ENCODE peak calls at places on chromosomes 6 and 20, in four cellular contexts. T, K, U and G are unnamed samples.

GRCh38 chr6:18101271-18101670 is 21.2 kb downstream of the NHLRC1 start:
- DNase-seq in T (peak; percentile 73), K (peak; percentile 17), U (no peak), G (no peak)

GRCh38 chr20:15597306-15597705 is 975.9 kb downstream of the KIF16B start:
- DNase-seq in T (no peak), K (no peak), U (no peak), G (no peak)

GRCh38 chr6:71393471-71393870 is 104.9 kb downstream of the OGFRL1 start:
- DNase-seq in T (peak; percentile 39), K (peak; percentile 43), U (no peak), G (no peak)

GRCh38 chr6:149897015-149897697 is 757 bp downstream of the RAET1E start:
- DNase-seq in T (peak; percentile 92), K (peak; percentile 97), U (peak; percentile 23), G (no peak)

GRCh38 chr6:81166770-81167169 is 585.7 kb downstream of the TENT5A start:
- DNase-seq in T (peak; percentile 28), K (peak; percentile 34), U (no peak), G (no peak)

GRCh38 chr20:22789661-22790060 is 205.3 kb upstream of the FOXA2 start:
- DNase-seq in T (no peak), K (no peak), U (no peak), G (no peak)

GRCh38 chr20:34888468-34888867 is 12.1 kb downstream of the ACSS2 start:
- DNase-seq in T (no peak), K (no peak), U (no peak), G (no peak)

GRCh38 chr20:38728911-38729642 is 4.8 kb downstream of the SLC32A1 start:
- DNase-seq in T (no peak), K (no peak), U (no peak), G (peak; percentile 80)

GRCh38 chr6:21208114-21208795 is 385.3 kb upstream of the SOX4 start:
- DNase-seq in T (no peak), K (no peak), U (no peak), G (no peak)

GRCh38 chr6:5997420-5998093 is 9.2 kb downstream of the NRN1 start:
- DNase-seq in T (no peak), K (no peak), U (no peak), G (peak; percentile 85)

GRCh38 chr6:3458706-3459421 is 2.0 kb upstream of the SLC22A23 start:
- DNase-seq in T (no peak), K (no peak), U (no peak), G (no peak)

GRCh38 chr6:122647765-122648164 is 37.6 kb downstream of the PKIB start:
- DNase-seq in T (no peak), K (no peak), U (no peak), G (no peak)

GRCh38 chr20:18856873-18857272 is 43.3 kb downstream of the SCP2D1 start:
- DNase-seq in T (no peak), K (no peak), U (no peak), G (peak; percentile 68)

GRCh38 chr20:51610111-51610510 is 67.6 kb upstream of the NFATC2 start:
- DNase-seq in T (no peak), K (no peak), U (no peak), G (no peak)

GRCh38 chr20:34643919-34644318 is 33.0 kb downstream of the PIGU start:
- DNase-seq in T (peak; percentile 91), K (peak; percentile 89), U (no peak), G (no peak)

GRCh38 chr6:166010585-166010984 is 157.1 kb downstream of the TBXT start:
- DNase-seq in T (no peak), K (no peak), U (no peak), G (no peak)

GRCh38 chr6:131290955-131291354 is 155.7 kb downstream of the AKAP7 start:
- DNase-seq in T (no peak), K (no peak), U (no peak), G (no peak)

GRCh38 chr20:58751956-58752355 is 59.4 kb downstream of the NPEPL1 start:
- DNase-seq in T (no peak), K (no peak), U (no peak), G (no peak)

GRCh38 chr6:168162366-168162765 is 83.4 kb upstream of the FRMD1 start:
- DNase-seq in T (no peak), K (no peak), U (no peak), G (no peak)

GRCh38 chr6:166127624-166128472 is 39.8 kb downstream of the TBXT start:
- DNase-seq in T (no peak), K (no peak), U (no peak), G (no peak)

GRCh38 chr6:20691185-20691584 is 156.9 kb downstream of the CDKAL1 start:
- DNase-seq in T (no peak), K (no peak), U (no peak), G (no peak)

GRCh38 chr6:6689413-6690143 is 101.1 kb downstream of the LY86 start:
- DNase-seq in T (peak; percentile 24), K (peak; percentile 67), U (no peak), G (no peak)

GRCh38 chr6:108186226-108186625 is 20.4 kb downstream of the NR2E1 start:
- DNase-seq in T (no peak), K (no peak), U (no peak), G (no peak)

GRCh38 chr6:67811239-67812037 is 823.6 kb upstream of the ADGRB3 start:
- DNase-seq in T (no peak), K (no peak), U (no peak), G (no peak)

GRCh38 chr20:41046716-41047115 is 18.1 kb downstream of the TOP1 start:
- DNase-seq in T (peak; percentile 63), K (peak; percentile 42), U (no peak), G (no peak)

GRCh38 chr20:49029203-49029602 is 16.9 kb upstream of the CSE1L start:
- DNase-seq in T (peak; percentile 38), K (no peak), U (no peak), G (no peak)

GRCh38 chr6:113011803-113012202 is 664.7 kb downstream of the RFPL4B start:
- DNase-seq in T (peak; percentile 61), K (peak; percentile 91), U (no peak), G (no peak)

GRCh38 chr20:59422911-59423520 is 122.6 kb downstream of the EDN3 start:
- DNase-seq in T (no peak), K (no peak), U (no peak), G (no peak)

GRCh38 chr20:45080867-45081616 is 19.9 kb downstream of the KCNS1 start:
- DNase-seq in T (peak; percentile 52), K (peak; percentile 56), U (peak; percentile 15), G (no peak)

GRCh38 chr6:167927246-167927645 is 70.2 kb upstream of the KIF25 start:
- DNase-seq in T (no peak), K (no peak), U (no peak), G (no peak)

GRCh38 chr6:19279137-19279747 is 557.9 kb upstream of the ID4 start:
- DNase-seq in T (no peak), K (peak; percentile 65), U (no peak), G (no peak)
- H3K4me2 ChIP-seq in T (no peak overlapping the region), K (no peak overlapping the region), U (no peak overlapping the region), G (no peak overlapping the region)

DNA sequence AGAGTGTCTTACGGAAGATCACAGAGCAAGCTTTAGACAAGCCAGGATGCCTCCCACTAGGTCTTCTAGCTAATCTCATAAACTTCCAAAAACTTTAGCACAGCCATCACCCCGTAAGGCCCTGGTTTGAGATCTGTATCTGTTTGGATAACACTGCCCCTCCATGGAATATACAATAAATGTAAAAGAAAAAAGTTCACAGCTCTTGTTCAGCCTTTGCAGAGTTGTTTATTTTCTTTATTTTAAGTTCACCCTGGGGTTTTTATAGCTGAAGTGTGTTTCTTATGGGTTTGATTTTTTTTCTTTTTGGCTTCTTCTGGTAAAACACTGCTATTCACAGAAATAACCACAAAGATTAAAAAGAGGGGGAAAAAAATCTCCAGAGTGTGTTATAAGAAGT is 125.6 kb downstream of the EYA2 start:
- DNase-seq in T (peak; percentile 69), K (peak; percentile 74), U (no peak), G (no peak)
- TF ChIP-seq CTCF in T (peak; percentile 14), K (no peak), U (no peak), G (no peak)

DNA sequence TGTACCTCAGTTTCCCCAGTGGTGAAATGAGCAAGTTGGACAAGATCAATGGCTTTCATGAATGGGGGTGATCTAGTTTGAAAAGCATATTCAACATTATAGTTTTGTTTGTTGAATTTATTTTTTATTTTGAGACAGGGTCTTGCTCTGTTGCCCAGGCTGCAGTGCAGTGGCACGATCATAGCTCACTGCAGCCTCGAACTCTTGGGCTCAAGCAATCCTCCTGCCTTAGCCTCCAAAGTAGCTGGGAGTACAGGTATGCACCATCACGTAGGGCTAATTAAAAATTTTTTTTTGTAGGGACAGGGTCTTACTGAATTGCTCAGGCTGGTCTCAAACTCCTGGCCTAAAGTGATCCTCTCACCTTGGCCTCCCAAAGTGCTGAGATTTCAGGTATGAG is 63.4 kb downstream of the CNBD2 start:
- DNase-seq in T (no peak), K (no peak), U (no peak), G (no peak)
- H4K20me1 ChIP-seq in T (no peaks in the 10 kb centered on the region), K (no peaks in the 10 kb centered on the region), U (no peaks in the 10 kb centered on the region), G (no peaks in the 10 kb centered on the region)

GRCh38 chr6:146357578-146358340 is 185.9 kb upstream of the RAB32 start:
- DNase-seq in T (peak; percentile 27), K (peak; percentile 59), U (no peak), G (no peak)
- H3K4me2 ChIP-seq in T (no peak overlapping the region), K (peak overlapping the region; percentile 56), U (no peak overlapping the region), G (peak overlapping the region; percentile 5)

DNA sequence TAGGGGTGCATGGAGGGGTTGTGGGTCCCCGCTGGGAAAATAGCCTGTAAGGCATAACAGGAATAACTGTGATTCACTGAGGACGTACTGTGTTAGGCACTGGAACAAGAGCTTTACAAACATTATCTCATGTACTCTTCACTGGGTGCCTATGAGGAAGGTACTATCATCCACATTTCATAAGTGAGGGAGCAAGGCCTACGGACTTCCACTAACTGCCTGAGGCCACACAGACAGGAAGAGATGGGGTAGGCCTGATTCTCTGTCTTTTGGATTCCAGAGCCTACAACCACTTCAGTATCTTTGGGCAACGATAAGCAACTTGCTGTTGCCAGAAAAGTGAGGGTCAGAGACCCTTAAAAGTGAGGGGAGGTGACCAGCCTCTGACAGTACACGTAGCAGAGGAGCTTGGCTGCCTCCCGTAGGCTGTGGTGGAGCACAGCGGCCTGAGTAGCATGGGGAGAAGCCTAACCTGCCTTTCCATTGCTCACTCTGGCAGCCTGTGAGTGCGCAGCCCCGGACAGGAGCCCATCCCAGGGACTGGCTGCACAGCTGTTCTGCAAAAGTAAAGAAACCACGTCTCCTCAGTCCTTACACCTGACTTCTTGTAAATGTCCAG is 30.4 kb downstream of the PSMB1 start:
- DNase-seq in T (peak; percentile 24), K (peak; percentile 11), U (peak; percentile 12), G (peak; percentile 81)
- TF ChIP-seq CTCF in T (peak; percentile 42), K (peak; percentile 14), U (peak; percentile 63), G (peak; percentile 70)

GRCh38 chr6:43773981-43774775 is 4.2 kb downstream of the VEGFA start:
- DNase-seq in T (no peak), K (no peak), U (no peak), G (no peak)

GRCh38 chr6:43774776-43775583 is 5.0 kb downstream of the VEGFA start:
- DNase-seq in T (peak; percentile 61), K (peak; percentile 71), U (no peak), G (peak; percentile 93)

GRCh38 chr6:43776799-43777776 is 7.1 kb downstream of the VEGFA start:
- DNase-seq in T (no peak), K (no peak), U (no peak), G (no peak)

GRCh38 chr6:43778131-43778857 is 8.3 kb downstream of the VEGFA start:
- DNase-seq in T (no peak), K (no peak), U (no peak), G (no peak)

GRCh38 chr6:43776115-43776798 is 6.2 kb downstream of the VEGFA start:
- DNase-seq in T (no peak), K (no peak), U (no peak), G (no peak)
- H4K20me1 ChIP-seq in T (peaks cover 99% of the 10 kb centered on the region), K (no peaks in the 10 kb centered on the region), U (no peaks in the 10 kb centered on the region), G (peaks cover 87% of the 10 kb centered on the region)